ENCODE peak calls at places on chromosomes 13 and 19, in ten cellular contexts. K, S, C, Y, H, R, Z, T, W and F are unnamed samples.

GRCh38 chr13:80988752-80989151 is 647.8 kb upstream of the SPRY2 start:
- DNase-seq in K (no peak), S (no peak), C (no peak), Y (no peak), H (no peak), R (no peak), Z (no peak), T (no peak), W (no peak), F (no peak)

GRCh38 chr13:24292476-24292875 is 16.9 kb upstream of the C1QTNF9 start:
- DNase-seq in K (no peak), S (no peak), C (no peak), Y (peak; percentile 39), H (no peak), R (no peak), Z (no peak), T (no peak), W (no peak), F (no peak)

GRCh38 chr13:102903659-102904407 is 58.0 kb downstream of the ERCC5 start:
- DNase-seq in K (no peak), S (peak; percentile 18), C (no peak), Y (peak; percentile 5), H (no peak), R (no peak), Z (peak; percentile 32), T (no peak), W (peak; percentile 19), F (no peak)

GRCh38 chr19:50264483-50265186 is 61.2 kb downstream of the MYH14 start:
- DNase-seq in K (no peak), S (no peak), C (no peak), Y (no peak), H (no peak), R (no peak), Z (no peak), T (no peak), W (peak; percentile 74), F (no peak)

GRCh38 chr13:20353973-20354372 is 121.9 kb upstream of the GJB6 start:
- DNase-seq in K (no peak), S (peak; percentile 67), C (no peak), Y (no peak), H (no peak), R (no peak), Z (peak; percentile 89), T (no peak), W (no peak), F (no peak)

GRCh38 chr19:36972594-36972993 is 56.5 kb downstream of the ZNF568 start:
- DNase-seq in K (no peak), S (no peak), C (no peak), Y (no peak), H (no peak), R (no peak), Z (no peak), T (no peak), W (peak; percentile 11), F (no peak)

GRCh38 chr13:112730157-112730671 is 40.4 kb downstream of the ATP11A start:
- DNase-seq in K (no peak), S (no peak), C (no peak), Y (no peak), H (peak; percentile 63), R (no peak), Z (no peak), T (no peak), W (peak; percentile 45), F (peak; percentile 85)

GRCh38 chr19:45884682-45885555 is 1.0 kb downstream of the IRF2BP1 start:
- DNase-seq in K (no peak), S (no peak), C (peak; percentile 31), Y (no peak), H (no peak), R (no peak), Z (no peak), T (no peak), W (peak; percentile 82), F (no peak)

GRCh38 chr19:30006206-30006605 is 64.2 kb downstream of the URI1 start:
- DNase-seq in K (no peak), S (no peak), C (no peak), Y (no peak), H (no peak), R (no peak), Z (no peak), T (no peak), W (no peak), F (no peak)

DNA sequence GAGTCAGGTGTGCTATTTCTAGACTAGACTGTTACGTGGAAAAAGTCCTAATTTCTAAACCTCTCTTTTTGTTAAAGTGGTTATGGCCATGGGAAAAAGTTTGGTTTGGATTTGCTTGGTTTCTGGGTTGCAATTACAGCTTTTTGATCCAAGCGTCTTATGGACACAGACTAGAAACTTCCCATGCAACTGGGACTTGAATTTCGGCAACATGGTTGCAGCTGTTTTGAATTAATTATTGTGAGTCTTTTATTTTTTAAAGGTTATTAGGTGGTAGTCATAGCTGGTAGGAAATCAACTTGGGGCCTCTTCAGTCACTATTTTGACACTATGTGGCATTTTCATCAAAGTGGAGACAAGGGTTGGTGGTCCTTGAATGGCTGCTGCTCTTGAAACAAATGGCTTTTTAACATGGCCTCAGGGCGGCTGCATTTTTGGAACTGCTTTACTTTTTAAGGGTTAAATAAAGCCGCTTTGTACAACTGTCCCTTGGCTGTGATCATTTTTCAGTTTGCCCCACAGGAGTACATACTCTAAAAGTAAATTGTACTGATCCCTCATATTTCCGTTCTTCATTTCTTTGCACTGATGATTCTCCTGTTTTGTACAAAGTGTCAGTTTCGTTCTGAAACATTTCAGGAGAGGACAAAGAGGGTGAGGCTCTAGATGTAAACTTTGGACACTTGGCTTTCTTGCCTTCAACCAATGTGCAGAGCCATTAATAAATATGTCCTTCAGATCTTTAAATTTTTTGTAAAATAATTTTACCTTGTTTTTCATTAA is 15.9 kb downstream of the HNRNPM start:
- DNase-seq in K (no peak), S (no peak), C (no peak), Y (no peak), H (no peak), R (no peak), Z (no peak), T (no peak), W (no peak), F (no peak)
- H3K36me3 ChIP-seq in K (peaks cover 25% of the 10 kb centered on the region), S (peaks cover 35% of the 10 kb centered on the region), C (no peaks in the 10 kb centered on the region), Y (peaks cover 42% of the 10 kb centered on the region), H (peaks cover 45% of the 10 kb centered on the region), R (no peaks in the 10 kb centered on the region), Z (peaks cover 16% of the 10 kb centered on the region), T (peaks cover 52% of the 10 kb centered on the region), W (peaks cover 35% of the 10 kb centered on the region), F (peaks cover 25% of the 10 kb centered on the region)

GRCh38 chr19:8074501-8074900 is 21.9 kb downstream of the CCL25 start:
- DNase-seq in K (no peak), S (no peak), C (no peak), Y (no peak), H (no peak), R (no peak), Z (no peak), T (no peak), W (no peak), F (no peak)

GRCh38 chr19:8069116-8069973 is 16.8 kb downstream of the CCL25 start:
- DNase-seq in K (no peak), S (no peak), C (no peak), Y (no peak), H (no peak), R (no peak), Z (no peak), T (no peak), W (peak; percentile 67), F (no peak)

GRCh38 chr19:8075158-8076086 is 22.9 kb downstream of the CCL25 start:
- DNase-seq in K (no peak), S (no peak), C (no peak), Y (no peak), H (no peak), R (no peak), Z (no peak), T (no peak), W (no peak), F (no peak)

GRCh38 chr19:8071912-8072311 is 19.4 kb downstream of the CCL25 start:
- DNase-seq in K (no peak), S (no peak), C (no peak), Y (no peak), H (no peak), R (no peak), Z (no peak), T (no peak), W (no peak), F (no peak)
- H3K36me3 ChIP-seq in K (no peaks in the 10 kb centered on the region), S (no peaks in the 10 kb centered on the region), C (no peaks in the 10 kb centered on the region), Y (no peaks in the 10 kb centered on the region), H (no peaks in the 10 kb centered on the region), R (no peaks in the 10 kb centered on the region), Z (no peaks in the 10 kb centered on the region), T (no peaks in the 10 kb centered on the region), W (peaks cover 4% of the 10 kb centered on the region), F (no peaks in the 10 kb centered on the region)

DNA sequence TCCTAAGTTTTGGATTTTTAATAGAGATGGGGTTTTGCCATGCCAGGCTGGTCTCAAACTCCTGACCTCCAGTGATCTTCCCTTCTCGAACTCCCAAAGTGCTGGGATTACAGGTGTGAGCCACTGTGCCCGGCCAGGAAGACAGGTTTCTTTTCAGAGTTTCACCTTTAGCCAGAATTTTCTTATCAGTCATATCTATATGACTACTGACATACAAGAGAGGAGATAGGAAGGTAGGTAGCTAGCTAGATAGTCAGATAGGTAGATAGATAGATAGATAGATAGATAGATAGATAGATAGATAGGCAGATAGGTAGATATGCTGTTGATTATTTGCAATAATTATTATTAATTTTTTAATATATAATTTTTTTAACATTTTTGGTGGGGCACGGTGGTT is 7.6 kb downstream of the CBLC start:
- DNase-seq in K (no peak), S (no peak), C (no peak), Y (no peak), H (no peak), R (no peak), Z (no peak), T (no peak), W (no peak), F (no peak)
- H3K36me3 ChIP-seq in K (no peaks in the 10 kb centered on the region), S (no peaks in the 10 kb centered on the region), C (no peaks in the 10 kb centered on the region), Y (no peaks in the 10 kb centered on the region), H (no peaks in the 10 kb centered on the region), R (no peaks in the 10 kb centered on the region), Z (peaks cover 33% of the 10 kb centered on the region), T (no peaks in the 10 kb centered on the region), W (peaks cover 5% of the 10 kb centered on the region), F (no peaks in the 10 kb centered on the region)

DNA sequence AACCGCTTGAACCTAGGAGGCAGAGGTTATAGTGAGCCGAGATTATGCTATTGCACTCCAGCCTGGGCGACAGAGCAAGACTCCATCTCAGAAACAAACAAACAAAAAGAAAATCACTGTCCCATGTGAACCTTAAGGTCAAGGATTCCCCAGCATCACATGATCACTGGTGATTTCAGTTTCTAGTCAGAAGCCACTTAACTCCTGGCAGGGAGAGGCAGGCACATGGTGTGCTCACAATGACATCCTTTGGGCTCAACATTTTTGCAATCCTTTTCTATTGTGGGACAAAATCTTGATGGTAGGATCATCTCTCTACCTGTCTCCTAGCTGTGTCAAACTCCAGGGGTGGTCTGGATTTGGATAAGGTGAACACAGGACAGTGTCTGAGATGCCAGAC is 12.1 kb downstream of the AKAP8 start:
- DNase-seq in K (no peak), S (no peak), C (no peak), Y (no peak), H (no peak), R (no peak), Z (no peak), T (no peak), W (no peak), F (no peak)
- H3K36me3 ChIP-seq in K (peaks cover 11% of the 10 kb centered on the region), S (peaks cover 62% of the 10 kb centered on the region), C (peaks cover 11% of the 10 kb centered on the region), Y (peaks cover 73% of the 10 kb centered on the region), H (peaks cover 85% of the 10 kb centered on the region), R (peaks cover 9% of the 10 kb centered on the region), Z (peaks cover 35% of the 10 kb centered on the region), T (peaks cover 58% of the 10 kb centered on the region), W (peaks cover 42% of the 10 kb centered on the region), F (peaks cover 77% of the 10 kb centered on the region)